ENCODE peak calls at places on chromosomes 4 and X, in seven cellular contexts. I is endothelial cell of umbilical vein, S is WTC11, G is astrocyte, A is GM10248, T is endothelial cell, F is HFFc6. B is an unnamed sample.

GRCh38 chr4:79917246-79917645 is 155.8 kb downstream of the ANTXR2 start:
- DNase-seq in I (peak; percentile 62), S (peak; percentile 73), G (peak; percentile 15), A (peak; percentile 20), T (peak; percentile 53), F (peak; percentile 28), B (peak; percentile 72)

GRCh38 chrX:20067709-20068315 is 48.9 kb downstream of the MAP7D2 start:
- DNase-seq in I (peak; percentile 80), S (no peak), G (peak; percentile 88), A (no peak), T (no peak), F (peak; percentile 72), B (peak; percentile 2)

GRCh38 chr4:54277691-54278090 is 48.6 kb downstream of the PDGFRA start:
- DNase-seq in I (peak; percentile 92), S (no peak), G (peak; percentile 89), A (peak; percentile 21), T (no peak), F (peak; percentile 77), B (peak; percentile 70)

GRCh38 chr4:99403380-99404194 is 31.6 kb downstream of the ADH7 start:
- DNase-seq in I (no peak), S (no peak), G (no peak), A (peak; percentile 28), T (no peak), F (no peak), B (peak; percentile 41)

GRCh38 chr4:184448828-184449227 is 25.5 kb downstream of the IRF2 start:
- DNase-seq in I (peak; percentile 25), S (no peak), G (peak; percentile 41), A (peak; percentile 47), T (no peak), F (peak; percentile 53), B (peak; percentile 66)

GRCh38 chr4:108926058-108926457 is 163.2 kb upstream of the ETNPPL start:
- DNase-seq in I (no peak), S (no peak), G (no peak), A (no peak), T (no peak), F (peak; percentile 4), B (no peak)

GRCh38 chr4:157221895-157222763 is 1.6 kb downstream of the GRIA2 start:
- DNase-seq in I (peak; percentile 11), S (peak; percentile 70), G (peak; percentile 8), A (no peak), T (peak; percentile 61), F (no peak), B (no peak)

GRCh38 chr4:26032572-26033320 is 118.7 kb downstream of the SMIM20 start:
- DNase-seq in I (no peak), S (no peak), G (peak; percentile 97), A (no peak), T (no peak), F (peak; percentile 62), B (no peak)

GRCh38 chr4:821631-822030 is 4.3 kb downstream of the CPLX1 start:
- DNase-seq in I (no peak), S (no peak), G (no peak), A (no peak), T (no peak), F (no peak), B (no peak)

GRCh38 chr4:69051576-69051943 is 44.7 kb upstream of the UGT2B7 start:
- DNase-seq in I (no peak), S (no peak), G (no peak), A (no peak), T (no peak), F (no peak), B (peak; percentile 41)

GRCh38 chrX:124938715-124939114 is 381.0 kb upstream of the TEX13C start:
- DNase-seq in I (no peak), S (no peak), G (no peak), A (no peak), T (no peak), F (no peak), B (no peak)

DNA sequence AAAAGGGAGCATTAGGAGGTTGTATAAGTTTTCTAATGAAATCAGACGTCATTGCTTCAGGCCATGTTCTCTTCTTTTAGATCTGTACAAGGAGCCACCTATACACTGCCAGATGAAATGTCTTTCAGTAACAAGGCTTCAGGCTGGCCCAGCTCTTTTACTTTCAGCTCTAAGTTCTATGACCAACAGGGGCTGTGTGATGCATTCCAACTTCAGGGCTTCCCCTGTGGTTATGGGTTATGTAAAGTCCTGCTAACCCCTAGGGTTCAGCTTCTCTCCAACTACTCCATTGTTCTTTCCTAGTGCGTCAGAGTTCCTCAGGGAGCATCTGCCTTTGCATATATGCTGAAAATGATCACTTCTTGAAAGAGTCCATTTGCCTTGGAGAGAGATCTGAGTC is 79.4 kb upstream of the TTC29 start:
- DNase-seq in I (no peak), S (no peak), G (no peak), A (no peak), T (no peak), F (no peak), B (no peak)
- TF ChIP-seq CTCF in I (no peak), S (no peak), G (no peak), A (no peak), T (no peak), F (no peak), B (no peak)

GRCh38 chr4:83780334-83780733 is 244.4 kb downstream of the GPAT3 start:
- DNase-seq in I (no peak), S (no peak), G (no peak), A (no peak), T (no peak), F (no peak), B (no peak)
- TF ChIP-seq CTCF in I (no peak), S (no peak), G (no peak), A (no peak), T (no peak), F (peak; percentile 46), B (no peak)

GRCh38 chr4:77734928-77735327 is 84.2 kb downstream of the CNOT6L start:
- DNase-seq in I (no peak), S (no peak), G (peak; percentile 50), A (peak; percentile 34), T (no peak), F (peak; percentile 7), B (peak; percentile 66)
- TF ChIP-seq CTCF in I (no peak), S (no peak), G (no peak), A (no peak), T (no peak), F (no peak), B (no peak)

DNA sequence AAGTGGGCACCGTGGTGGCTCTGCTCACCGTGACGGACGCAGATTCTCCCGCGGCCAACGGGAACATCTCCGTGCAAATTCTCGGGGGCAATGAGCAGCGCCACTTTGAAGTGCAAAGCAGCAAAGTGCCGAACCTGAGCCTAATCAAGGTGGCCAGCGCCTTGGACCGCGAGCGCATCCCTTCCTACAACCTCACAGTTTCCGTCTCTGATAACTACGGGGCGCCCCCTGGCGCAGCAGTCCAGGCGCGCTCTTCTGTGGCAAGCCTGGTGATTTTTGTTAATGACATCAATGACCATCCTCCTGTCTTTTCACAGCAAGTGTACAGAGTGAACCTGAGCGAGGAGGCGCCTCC is 2.7 kb downstream of the FAT4 start:
- DNase-seq in I (no peak), S (peak; percentile 68), G (peak; percentile 33), A (peak; percentile 10), T (peak; percentile 47), F (no peak), B (no peak)
- TF ChIP-seq CTCF in I (peak; percentile 65), S (peak; percentile 44), G (peak; percentile 43), A (no peak), T (no peak), F (peak; percentile 60), B (no peak)

GRCh38 chrX:122771933-122772332 is 412.1 kb upstream of the GRIA3 start:
- DNase-seq in I (no peak), S (no peak), G (no peak), A (no peak), T (no peak), F (no peak), B (no peak)

DNA sequence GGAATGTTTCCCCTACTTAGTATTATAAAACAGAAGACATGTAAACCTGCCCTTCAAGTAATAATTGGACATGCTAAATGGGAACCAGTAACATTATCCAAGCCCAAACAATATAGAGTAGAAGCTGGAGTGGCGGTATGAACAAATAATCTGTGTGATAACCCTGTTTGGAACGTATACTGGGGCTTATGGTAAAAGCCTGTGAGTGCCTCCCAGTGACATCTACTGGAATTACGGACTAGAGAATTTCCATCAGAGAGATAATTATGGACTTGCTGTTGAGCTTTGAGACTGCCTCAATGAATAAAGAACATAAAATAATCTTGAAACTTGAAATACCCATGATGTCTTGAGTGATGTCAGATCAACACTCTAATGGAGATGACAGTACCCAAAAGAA is 406.3 kb upstream of the GRIA3 start:
- DNase-seq in I (no peak), S (no peak), G (no peak), A (no peak), T (no peak), F (no peak), B (no peak)
- TF ChIP-seq CTCF in I (no peak), S (no peak), G (no peak), A (no peak), T (no peak), F (peak; percentile 21), B (no peak)